ENCODE peak calls at places on chromosomes 7 and 10, in eight cellular contexts. C is fibroblast of mammary gland, W is Panc1, P is WTC11, H is T1000, Y is kidney tubule cell, M is GF-D8, D is NCI-H510A. B is an unnamed sample.

GRCh38 chr10:62373995-62374861 is at the start of gene ZNF365:
- DNase-seq in C (peak; percentile 49), W (no peak), P (peak; percentile 64), H (peak; percentile 68), Y (peak; percentile 59), M (no peak), D (peak; percentile 2), B (no peak)

GRCh38 chr10:12027539-12027938 is 15.1 kb downstream of the UPF2 start:
- DNase-seq in C (no peak), W (no peak), P (no peak), H (no peak), Y (no peak), M (no peak), D (no peak), B (no peak)

GRCh38 chr10:96842896-96843723 is 11.0 kb downstream of the LCOR start:
- DNase-seq in C (no peak), W (no peak), P (no peak), H (no peak), Y (peak; percentile 30), M (no peak), D (no peak), B (no peak)

GRCh38 chr7:88153378-88153777 is 66.5 kb downstream of the SRI start:
- DNase-seq in C (no peak), W (no peak), P (no peak), H (no peak), Y (no peak), M (no peak), D (no peak), B (no peak)

GRCh38 chr7:71612011-71612410 is 480.1 kb downstream of the GALNT17 start:
- DNase-seq in C (no peak), W (no peak), P (no peak), H (no peak), Y (no peak), M (no peak), D (no peak), B (no peak)

GRCh38 chr7:44674381-44674780 is 68.0 kb downstream of the OGDH start:
- DNase-seq in C (no peak), W (no peak), P (no peak), H (no peak), Y (no peak), M (no peak), D (no peak), B (no peak)

GRCh38 chr7:45078199-45078681 is 10.5 kb downstream of the NACAD start:
- DNase-seq in C (no peak), W (no peak), P (peak; percentile 12), H (no peak), Y (no peak), M (no peak), D (no peak), B (no peak)

GRCh38 chr10:101779544-101780186 is 3.6 kb downstream of the NPM3 start:
- DNase-seq in C (peak; percentile 60), W (no peak), P (peak; percentile 93), H (no peak), Y (peak; percentile 68), M (no peak), D (no peak), B (no peak)

GRCh38 chr10:93150990-93151547 is 77.4 kb downstream of the CYP26A1 start:
- DNase-seq in C (no peak), W (no peak), P (no peak), H (no peak), Y (no peak), M (no peak), D (no peak), B (no peak)

GRCh38 chr10:108970016-108970415 is 953.3 kb downstream of the XPNPEP1 start:
- DNase-seq in C (peak; percentile 30), W (no peak), P (peak; percentile 41), H (peak; percentile 9), Y (peak; percentile 11), M (no peak), D (no peak), B (no peak)

GRCh38 chr7:151599401-151600227 is 79.9 kb upstream of the RHEB start:
- DNase-seq in C (peak; percentile 91), W (peak; percentile 73), P (no peak), H (no peak), Y (peak; percentile 93), M (no peak), D (no peak), B (peak; percentile 91)

GRCh38 chr7:2863461-2864066 is 19.5 kb upstream of the GNA12 start:
- DNase-seq in C (peak; percentile 96), W (peak; percentile 92), P (peak; percentile 32), H (peak; percentile 79), Y (peak; percentile 92), M (peak; percentile 91), D (peak; percentile 22), B (peak; percentile 85)

GRCh38 chr7:140304071-140304799 is 94.1 kb downstream of the SLC37A3 start:
- DNase-seq in C (peak; percentile 47), W (no peak), P (no peak), H (no peak), Y (peak; percentile 10), M (no peak), D (no peak), B (no peak)

GRCh38 chr10:14779053-14779649 is 4.5 kb upstream of the FAM107B start:
- DNase-seq in C (peak; percentile 3), W (no peak), P (no peak), H (no peak), Y (peak; percentile 50), M (no peak), D (no peak), B (peak; percentile 39)

GRCh38 chr7:144407266-144407931 is 3.9 kb upstream of the NOBOX start:
- DNase-seq in C (no peak), W (no peak), P (no peak), H (no peak), Y (peak; percentile 51), M (no peak), D (no peak), B (no peak)

GRCh38 chr7:101838837-101839483 is 21.5 kb downstream of the CUX1 start:
- DNase-seq in C (no peak), W (no peak), P (peak; percentile 8), H (no peak), Y (no peak), M (no peak), D (no peak), B (no peak)

GRCh38 chr7:1675673-1676549 is 5.8 kb downstream of the ELFN1 start:
- DNase-seq in C (no peak), W (no peak), P (no peak), H (no peak), Y (no peak), M (no peak), D (no peak), B (no peak)

GRCh38 chr7:127107601-127108007 is 145.1 kb downstream of the GRM8 start:
- DNase-seq in C (peak; percentile 46), W (peak; percentile 22), P (peak; percentile 66), H (peak; percentile 10), Y (peak; percentile 76), M (no peak), D (no peak), B (peak; percentile 9)

GRCh38 chr10:18606051-18606730 is 45.2 kb downstream of the NSUN6 start:
- DNase-seq in C (no peak), W (no peak), P (no peak), H (no peak), Y (no peak), M (no peak), D (no peak), B (no peak)

GRCh38 chr10:117476281-117476680 is 66.3 kb upstream of the EMX2 start:
- DNase-seq in C (no peak), W (no peak), P (no peak), H (no peak), Y (no peak), M (no peak), D (no peak), B (no peak)

GRCh38 chr7:41378156-41378555 is 324.7 kb downstream of the INHBA start:
- DNase-seq in C (no peak), W (no peak), P (no peak), H (no peak), Y (no peak), M (no peak), D (no peak), B (no peak)

B was measured in GM04503.